ENCODE peak calls at places on chromosomes 7 and 10, in six cellular contexts. G is activated CD8-positive, alpha-beta memory T cell treated with anti-CD3 and anti-CD28 coated beads, Interleukin-2, amount 50 U/mL, for 48 hours; H is NCI-H1092 treated with DMSO at 0.1 percent for 48 hours; T is psoas muscle; L is hypothalamus; J is A172. Y is an unnamed sample.
A peak's percentile ranks its signal among the peaks of the same experiment; 100 is the strongest.

GRCh38 chr10:95382174-95382573 is 91.4 kb upstream of the PDLIM1 start:
- DNase-seq in L (no peak), H (no peak), G (no peak), J (no peak), T (no peak), Y (no peak)

GRCh38 chr10:122154733-122155366 is 116.2 kb upstream of the BTBD16 start:
- DNase-seq in J (no peak), T (peak; percentile 44), H (peak; percentile 42), L (peak; percentile 64), G (no peak), Y (peak; percentile 26)

GRCh38 chr7:114819629-114820362 is 102.1 kb upstream of the MDFIC start:
- DNase-seq in J (peak; percentile 97), H (no peak), G (no peak), T (no peak), L (no peak), Y (no peak)

GRCh38 chr7:88922944-88923343 is 127.4 kb upstream of the TEX47 start:
- DNase-seq in J (no peak), T (no peak), G (no peak), L (no peak), H (no peak), Y (no peak)

GRCh38 chr10:90930971-90931841 is 10.3 kb upstream of the ANKRD1 start:
- DNase-seq in T (peak; percentile 32), G (no peak), L (no peak), H (no peak), J (peak; percentile 99), Y (no peak)

GRCh38 chr7:102125127-102125561 is 161.5 kb upstream of the SH2B2 start:
- DNase-seq in L (no peak), H (no peak), J (peak; percentile 96), G (no peak), T (peak; percentile 62), Y (no peak)

GRCh38 chr7:55477781-55478374 is 94.4 kb downstream of the VOPP1 start:
- DNase-seq in J (peak; percentile 86), G (no peak), T (no peak), H (no peak), L (no peak), Y (no peak)

GRCh38 chr10:70296406-70296899 is 12.6 kb upstream of the NPFFR1 start:
- DNase-seq in G (no peak), H (no peak), L (no peak), T (peak; percentile 91), J (peak; percentile 92), Y (no peak)

GRCh38 chr7:44045226-44046014 is 918 bp downstream of the DBNL start:
- DNase-seq in L (no peak), T (no peak), J (no peak), G (no peak), H (no peak), Y (no peak)

GRCh38 chr7:129494041-129494440 is 8.3 kb upstream of the SMKR1 start:
- DNase-seq in G (no peak), H (no peak), L (no peak), J (peak; percentile 17), T (no peak), Y (no peak)

GRCh38 chr7:82057476-82057875 is 287.6 kb upstream of the HGF start:
- DNase-seq in H (no peak), T (no peak), L (no peak), J (no peak), G (no peak), Y (no peak)